ENCODE peak calls at places on chromosomes 3 and 15, in seven cellular contexts. One of them, this sample, is unnamed.

GRCh38 chr3:14798231-14798630 is 20.5 kb upstream of the FGD5 start:
- DNase-seq in cardiac fibroblast: no peak
- DNase-seq in mucosa of gallbladder: no peak
- DNase-seq in stimulated activated CD8-positive, alpha-beta memory T cell treated with anti-CD3 and anti-CD28 coated beads, Interleukin-7, amount 100 ng/mL, for 1 hour: no peak
- DNase-seq in AG09319: no peak
- DNase-seq in endothelial cell: no peak
- DNase-seq in GM12864: no peak
- DNase-seq in this sample: no peak

GRCh38 chr3:126111126-126111551 is 27.2 kb upstream of the SLC41A3 start:
- DNase-seq in mucosa of gallbladder: no peak
- DNase-seq in cardiac fibroblast: no peak
- DNase-seq in endothelial cell: no peak
- DNase-seq in AG09319: no peak
- DNase-seq in stimulated activated CD8-positive, alpha-beta memory T cell treated with anti-CD3 and anti-CD28 coated beads, Interleukin-7, amount 100 ng/mL, for 1 hour: no peak
- DNase-seq in GM12864: no peak
- DNase-seq in this sample: no peak

GRCh38 chr3:181327349-181327748 is 337.8 kb upstream of the DNAJC19 start:
- DNase-seq in AG09319: no peak
- DNase-seq in cardiac fibroblast: no peak
- DNase-seq in GM12864: no peak
- DNase-seq in endothelial cell: no peak
- DNase-seq in mucosa of gallbladder: no peak
- DNase-seq in stimulated activated CD8-positive, alpha-beta memory T cell treated with anti-CD3 and anti-CD28 coated beads, Interleukin-7, amount 100 ng/mL, for 1 hour: no peak
- DNase-seq in this sample: no peak

GRCh38 chr15:73888224-73889041 is 15.1 kb downstream of the TBC1D21 start:
- DNase-seq in GM12864: no peak
- DNase-seq in endothelial cell: no peak
- DNase-seq in cardiac fibroblast: no peak
- DNase-seq in mucosa of gallbladder: no peak
- DNase-seq in AG09319: no peak
- DNase-seq in stimulated activated CD8-positive, alpha-beta memory T cell treated with anti-CD3 and anti-CD28 coated beads, Interleukin-7, amount 100 ng/mL, for 1 hour: no peak
- DNase-seq in this sample: no peak

GRCh38 chr3:12557472-12558105 is 702 bp downstream of the MKRN2 start:
- DNase-seq in endothelial cell: no peak
- DNase-seq in GM12864: no peak
- DNase-seq in stimulated activated CD8-positive, alpha-beta memory T cell treated with anti-CD3 and anti-CD28 coated beads, Interleukin-7, amount 100 ng/mL, for 1 hour: no peak
- DNase-seq in AG09319: no peak
- DNase-seq in mucosa of gallbladder: no peak
- DNase-seq in cardiac fibroblast: peak; percentile 48
- DNase-seq in this sample: no peak

GRCh38 chr3:131361464-131362421 is 19.8 kb upstream of the NUDT16 start:
- DNase-seq in mucosa of gallbladder: peak; percentile 91
- DNase-seq in GM12864: no peak
- DNase-seq in stimulated activated CD8-positive, alpha-beta memory T cell treated with anti-CD3 and anti-CD28 coated beads, Interleukin-7, amount 100 ng/mL, for 1 hour: no peak
- DNase-seq in cardiac fibroblast: peak; percentile 64
- DNase-seq in AG09319: no peak
- DNase-seq in endothelial cell: peak; percentile 56
- DNase-seq in this sample: no peak

GRCh38 chr3:110575702-110576101 is 495.9 kb upstream of the NECTIN3 start:
- DNase-seq in AG09319: no peak
- DNase-seq in mucosa of gallbladder: no peak
- DNase-seq in stimulated activated CD8-positive, alpha-beta memory T cell treated with anti-CD3 and anti-CD28 coated beads, Interleukin-7, amount 100 ng/mL, for 1 hour: no peak
- DNase-seq in cardiac fibroblast: no peak
- DNase-seq in GM12864: no peak
- DNase-seq in endothelial cell: no peak
- DNase-seq in this sample: no peak

GRCh38 chr15:90001683-90002427 is 731 bp downstream of the ZNF710 start:
- DNase-seq in endothelial cell: peak; percentile 48
- DNase-seq in cardiac fibroblast: peak; percentile 70
- DNase-seq in mucosa of gallbladder: peak; percentile 45
- DNase-seq in stimulated activated CD8-positive, alpha-beta memory T cell treated with anti-CD3 and anti-CD28 coated beads, Interleukin-7, amount 100 ng/mL, for 1 hour: peak; percentile 27
- DNase-seq in AG09319: no peak
- DNase-seq in GM12864: no peak
- DNase-seq in this sample: peak; percentile 59

GRCh38 chr15:40976819-40977218 is 23.5 kb downstream of the CHAC1 start:
- DNase-seq in GM12864: no peak
- DNase-seq in endothelial cell: no peak
- DNase-seq in cardiac fibroblast: no peak
- DNase-seq in AG09319: no peak
- DNase-seq in stimulated activated CD8-positive, alpha-beta memory T cell treated with anti-CD3 and anti-CD28 coated beads, Interleukin-7, amount 100 ng/mL, for 1 hour: no peak
- DNase-seq in mucosa of gallbladder: no peak
- DNase-seq in this sample: no peak

GRCh38 chr15:69337133-69337532 is 38.4 kb downstream of the PAQR5 start:
- DNase-seq in mucosa of gallbladder: no peak
- DNase-seq in AG09319: no peak
- DNase-seq in stimulated activated CD8-positive, alpha-beta memory T cell treated with anti-CD3 and anti-CD28 coated beads, Interleukin-7, amount 100 ng/mL, for 1 hour: no peak
- DNase-seq in endothelial cell: no peak
- DNase-seq in cardiac fibroblast: peak; percentile 38
- DNase-seq in GM12864: no peak
- DNase-seq in this sample: no peak

GRCh38 chr3:15305366-15305844 is 27.0 kb downstream of the SH3BP5 start:
- DNase-seq in mucosa of gallbladder: no peak
- DNase-seq in stimulated activated CD8-positive, alpha-beta memory T cell treated with anti-CD3 and anti-CD28 coated beads, Interleukin-7, amount 100 ng/mL, for 1 hour: no peak
- DNase-seq in GM12864: no peak
- DNase-seq in AG09319: no peak
- DNase-seq in endothelial cell: peak; percentile 18
- DNase-seq in cardiac fibroblast: peak; percentile 76
- DNase-seq in this sample: no peak

GRCh38 chr15:99504071-99504822 is 61.5 kb upstream of the MEF2A start:
- DNase-seq in GM12864: peak; percentile 64
- DNase-seq in mucosa of gallbladder: no peak
- DNase-seq in endothelial cell: no peak
- DNase-seq in AG09319: no peak
- DNase-seq in stimulated activated CD8-positive, alpha-beta memory T cell treated with anti-CD3 and anti-CD28 coated beads, Interleukin-7, amount 100 ng/mL, for 1 hour: no peak
- DNase-seq in cardiac fibroblast: no peak
- DNase-seq in this sample: no peak

GRCh38 chr3:79233431-79234060 is 534.3 kb downstream of the ROBO1 start:
- DNase-seq in stimulated activated CD8-positive, alpha-beta memory T cell treated with anti-CD3 and anti-CD28 coated beads, Interleukin-7, amount 100 ng/mL, for 1 hour: no peak
- DNase-seq in mucosa of gallbladder: no peak
- DNase-seq in endothelial cell: no peak
- DNase-seq in cardiac fibroblast: no peak
- DNase-seq in AG09319: no peak
- DNase-seq in GM12864: no peak
- DNase-seq in this sample: no peak

GRCh38 chr3:46110701-46111493 is 83.6 kb upstream of the XCR1 start:
- DNase-seq in endothelial cell: no peak
- DNase-seq in GM12864: no peak
- DNase-seq in mucosa of gallbladder: peak; percentile 52
- DNase-seq in stimulated activated CD8-positive, alpha-beta memory T cell treated with anti-CD3 and anti-CD28 coated beads, Interleukin-7, amount 100 ng/mL, for 1 hour: no peak
- DNase-seq in cardiac fibroblast: peak; percentile 86
- DNase-seq in AG09319: no peak
- DNase-seq in this sample: no peak

GRCh38 chr3:44065311-44065710 is 176.4 kb upstream of the TOPAZ1 start:
- DNase-seq in endothelial cell: no peak
- DNase-seq in mucosa of gallbladder: peak; percentile 37
- DNase-seq in cardiac fibroblast: peak; percentile 24
- DNase-seq in GM12864: no peak
- DNase-seq in AG09319: no peak
- DNase-seq in stimulated activated CD8-positive, alpha-beta memory T cell treated with anti-CD3 and anti-CD28 coated beads, Interleukin-7, amount 100 ng/mL, for 1 hour: no peak
- DNase-seq in this sample: no peak

GRCh38 chr15:45611305-45611704 is 23.5 kb upstream of the SQOR start:
- DNase-seq in mucosa of gallbladder: no peak
- DNase-seq in endothelial cell: no peak
- DNase-seq in AG09319: no peak
- DNase-seq in cardiac fibroblast: peak; percentile 36
- DNase-seq in GM12864: no peak
- DNase-seq in stimulated activated CD8-positive, alpha-beta memory T cell treated with anti-CD3 and anti-CD28 coated beads, Interleukin-7, amount 100 ng/mL, for 1 hour: no peak
- DNase-seq in this sample: no peak

GRCh38 chr15:63203451-63204090 is 14.2 kb downstream of the RAB8B start:
- DNase-seq in GM12864: no peak
- DNase-seq in mucosa of gallbladder: no peak
- DNase-seq in endothelial cell: no peak
- DNase-seq in stimulated activated CD8-positive, alpha-beta memory T cell treated with anti-CD3 and anti-CD28 coated beads, Interleukin-7, amount 100 ng/mL, for 1 hour: no peak
- DNase-seq in cardiac fibroblast: no peak
- DNase-seq in AG09319: no peak
- DNase-seq in this sample: peak; percentile 8

GRCh38 chr3:112413722-112414121 is 80.8 kb downstream of the CD200 start:
- DNase-seq in endothelial cell: no peak
- DNase-seq in stimulated activated CD8-positive, alpha-beta memory T cell treated with anti-CD3 and anti-CD28 coated beads, Interleukin-7, amount 100 ng/mL, for 1 hour: no peak
- DNase-seq in mucosa of gallbladder: no peak
- DNase-seq in GM12864: no peak
- DNase-seq in AG09319: no peak
- DNase-seq in cardiac fibroblast: no peak
- DNase-seq in this sample: no peak

GRCh38 chr3:30826381-30827061 is 67.9 kb downstream of the GADL1 start:
- DNase-seq in cardiac fibroblast: peak; percentile 4
- DNase-seq in endothelial cell: no peak
- DNase-seq in AG09319: no peak
- DNase-seq in stimulated activated CD8-positive, alpha-beta memory T cell treated with anti-CD3 and anti-CD28 coated beads, Interleukin-7, amount 100 ng/mL, for 1 hour: no peak
- DNase-seq in GM12864: no peak
- DNase-seq in mucosa of gallbladder: no peak
- DNase-seq in this sample: no peak